ENCODE peak calls at places on chromosomes 11 and 22, in six cellular contexts. One of them, this sample, is unnamed.

GRCh38 chr11:60910281-60910687 is 3.7 kb upstream of the TMEM109 start:
- DNase-seq in H1: no peak
- DNase-seq in K562: no peak
- DNase-seq in SK-N-SH: no peak
- DNase-seq in A549: no peak
- DNase-seq in GM12878: peak
- DNase-seq in this sample: no peak

GRCh38 chr22:47206185-47206584 is 443.7 kb downstream of the TBC1D22A start:
- DNase-seq in A549: no peak
- DNase-seq in GM12878: no peak
- DNase-seq in H1: no peak
- DNase-seq in K562: no peak
- DNase-seq in SK-N-SH: no peak
- DNase-seq in this sample: no peak

GRCh38 chr22:27490080-27490479 is 311.5 kb downstream of the MN1 start:
- DNase-seq in SK-N-SH: no peak
- DNase-seq in K562: no peak
- DNase-seq in A549: no peak
- DNase-seq in H1: no peak
- DNase-seq in GM12878: no peak
- DNase-seq in this sample: no peak

GRCh38 chr11:36264011-36264410 is 25.2 kb downstream of the COMMD9 start:
- DNase-seq in SK-N-SH: no peak
- DNase-seq in GM12878: no peak
- DNase-seq in K562: no peak
- DNase-seq in H1: no peak
- DNase-seq in A549: no peak
- DNase-seq in this sample: no peak

GRCh38 chr11:127919206-127920000 is 668.0 kb downstream of the ETS1 start:
- DNase-seq in A549: no peak
- DNase-seq in SK-N-SH: no peak
- DNase-seq in K562: no peak
- DNase-seq in GM12878: no peak
- DNase-seq in H1: no peak
- DNase-seq in this sample: peak

GRCh38 chr11:105189586-105189985 is 50.0 kb upstream of the CARD18 start:
- DNase-seq in K562: no peak
- DNase-seq in SK-N-SH: no peak
- DNase-seq in GM12878: no peak
- DNase-seq in A549: no peak
- DNase-seq in H1: no peak
- DNase-seq in this sample: no peak

GRCh38 chr11:73521621-73522020 is 76.3 kb downstream of the FAM168A start:
- DNase-seq in A549: peak
- DNase-seq in H1: no peak
- DNase-seq in K562: no peak
- DNase-seq in GM12878: peak
- DNase-seq in SK-N-SH: no peak
- DNase-seq in this sample: peak

GRCh38 chr11:121514401-121514981 is 61.7 kb upstream of the SORL1-AS1 start:
- DNase-seq in H1: no peak
- DNase-seq in K562: no peak
- DNase-seq in SK-N-SH: no peak
- DNase-seq in GM12878: no peak
- DNase-seq in A549: no peak
- DNase-seq in this sample: no peak

GRCh38 chr11:106390078-106390477 is 312.6 kb downstream of the AASDHPPT start:
- DNase-seq in GM12878: no peak
- DNase-seq in H1: no peak
- DNase-seq in SK-N-SH: no peak
- DNase-seq in K562: no peak
- DNase-seq in A549: no peak
- DNase-seq in this sample: no peak

GRCh38 chr11:10413268-10413667 is 41.8 kb upstream of the AMPD3 start:
- DNase-seq in H1: no peak
- DNase-seq in GM12878: no peak
- DNase-seq in A549: peak
- DNase-seq in K562: no peak
- DNase-seq in SK-N-SH: no peak
- DNase-seq in this sample: peak

GRCh38 chr11:62152245-62153086 is 28.7 kb downstream of the INCENP start:
- DNase-seq in A549: no peak
- DNase-seq in H1: no peak
- DNase-seq in GM12878: no peak
- DNase-seq in K562: no peak
- DNase-seq in SK-N-SH: peak
- DNase-seq in this sample: no peak

GRCh38 chr11:2517016-2517385 is 72.2 kb downstream of the KCNQ1 start:
- DNase-seq in A549: no peak
- DNase-seq in SK-N-SH: peak
- DNase-seq in H1: no peak
- DNase-seq in GM12878: no peak
- DNase-seq in K562: no peak
- DNase-seq in this sample: no peak

GRCh38 chr22:36872084-36872483 is 11.3 kb downstream of the NCF4 start:
- DNase-seq in GM12878: no peak
- DNase-seq in SK-N-SH: peak
- DNase-seq in K562: no peak
- DNase-seq in A549: no peak
- DNase-seq in H1: no peak
- DNase-seq in this sample: no peak

GRCh38 chr11:85823816-85824215 is 12.9 kb upstream of the SYTL2 start:
- DNase-seq in H1: no peak
- DNase-seq in K562: no peak
- DNase-seq in SK-N-SH: no peak
- DNase-seq in GM12878: no peak
- DNase-seq in A549: no peak
- DNase-seq in this sample: peak

GRCh38 chr11:73801136-73801535 is 13.5 kb downstream of the MRPL48 start:
- DNase-seq in H1: no peak
- DNase-seq in K562: no peak
- DNase-seq in SK-N-SH: no peak
- DNase-seq in A549: no peak
- DNase-seq in GM12878: no peak
- DNase-seq in this sample: no peak

DNA sequence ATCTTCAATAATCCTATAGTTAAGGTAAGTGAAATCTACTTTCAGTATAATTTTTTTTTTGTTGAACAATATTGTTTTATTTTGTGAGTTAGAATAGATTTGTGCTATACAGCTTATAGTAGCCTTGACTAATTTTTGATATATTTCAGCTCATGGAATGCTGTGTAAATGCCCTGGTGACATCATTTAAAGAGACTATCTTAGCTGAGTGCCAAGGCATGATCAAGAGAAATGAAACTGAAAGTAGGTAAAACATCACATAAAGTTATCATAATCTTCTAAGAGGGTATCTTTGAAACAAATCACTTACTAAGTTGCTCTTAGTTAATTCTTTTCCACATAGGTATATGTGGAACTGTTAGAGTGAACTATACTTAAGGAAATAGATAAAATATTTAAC is 51.4 kb upstream of the ACAT1 start:
- DNase-seq in SK-N-SH: no peak
- DNase-seq in A549: no peak
- DNase-seq in GM12878: peak
- DNase-seq in H1: no peak
- DNase-seq in K562: no peak
- DNase-seq in this sample: peak
- TF ChIP-seq RFX5 in SK-N-SH: no peak
- TF ChIP-seq RFX5 in A549: no peak
- TF ChIP-seq RFX5 in GM12878: no peak
- TF ChIP-seq RFX5 in H1: no peak
- TF ChIP-seq RFX5 in K562: no peak
- TF ChIP-seq RFX5 in this sample: no peak

DNA sequence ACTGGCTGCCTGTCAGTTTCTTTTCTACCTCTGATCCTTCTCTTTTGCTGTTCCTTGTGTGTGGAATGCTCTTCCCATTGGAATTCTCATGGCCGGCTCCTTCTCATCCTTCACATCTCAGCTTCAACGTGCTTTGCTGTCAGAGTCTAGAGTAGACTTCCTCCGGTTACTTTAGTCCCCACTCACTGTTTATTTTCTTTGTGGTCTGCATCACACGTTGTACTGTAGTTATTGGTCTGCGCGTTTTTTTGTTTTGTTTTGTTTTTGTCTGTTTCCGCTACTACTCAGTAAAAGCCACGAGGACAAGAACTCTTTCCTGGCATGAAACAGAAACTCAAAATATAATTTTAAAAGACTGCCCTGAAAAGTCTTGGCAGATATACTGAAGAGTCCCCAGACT is 121.3 kb upstream of the SEZ6L start:
- DNase-seq in SK-N-SH: no peak
- DNase-seq in H1: no peak
- DNase-seq in A549: no peak
- DNase-seq in GM12878: no peak
- DNase-seq in K562: no peak
- DNase-seq in this sample: no peak
- TF ChIP-seq RFX5 in SK-N-SH: no peak
- TF ChIP-seq RFX5 in H1: no peak
- TF ChIP-seq RFX5 in A549: no peak
- TF ChIP-seq RFX5 in GM12878: no peak
- TF ChIP-seq RFX5 in K562: no peak
- TF ChIP-seq RFX5 in this sample: no peak

DNA sequence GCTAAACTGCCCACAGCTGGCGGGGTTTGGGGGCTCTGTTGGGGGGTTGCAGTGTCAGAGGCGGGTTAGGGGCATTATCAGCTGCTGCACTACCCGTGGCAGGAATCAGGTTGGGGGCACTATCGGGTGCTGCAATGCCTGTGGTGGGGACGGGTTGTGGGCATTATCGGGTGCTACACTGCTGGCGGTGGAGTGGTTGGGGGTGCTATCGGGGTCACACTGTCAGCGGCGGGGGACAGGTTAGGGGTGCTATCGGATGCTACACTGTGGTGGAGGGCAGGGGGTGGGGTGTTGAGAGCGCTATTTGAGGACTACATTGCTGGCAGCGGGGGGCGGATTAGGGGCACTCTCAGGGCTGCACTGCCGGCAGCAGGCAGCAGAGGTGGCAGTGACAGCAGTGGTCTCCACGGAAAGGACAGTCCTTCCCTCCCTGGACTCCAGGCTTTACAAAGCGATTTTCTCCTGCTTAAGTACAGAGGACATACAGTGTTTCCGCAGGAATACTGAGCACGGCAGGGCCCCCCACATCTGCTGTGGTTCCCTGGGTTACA is 119.5 kb upstream of the VPREB1 start:
- DNase-seq in GM12878: no peak
- DNase-seq in A549: no peak
- DNase-seq in SK-N-SH: no peak
- DNase-seq in H1: no peak
- DNase-seq in K562: no peak
- DNase-seq in this sample: no peak
- TF ChIP-seq RFX5 in GM12878: no peak
- TF ChIP-seq RFX5 in A549: no peak
- TF ChIP-seq RFX5 in SK-N-SH: no peak
- TF ChIP-seq RFX5 in H1: no peak
- TF ChIP-seq RFX5 in K562: no peak
- TF ChIP-seq RFX5 in this sample: no peak

DNA sequence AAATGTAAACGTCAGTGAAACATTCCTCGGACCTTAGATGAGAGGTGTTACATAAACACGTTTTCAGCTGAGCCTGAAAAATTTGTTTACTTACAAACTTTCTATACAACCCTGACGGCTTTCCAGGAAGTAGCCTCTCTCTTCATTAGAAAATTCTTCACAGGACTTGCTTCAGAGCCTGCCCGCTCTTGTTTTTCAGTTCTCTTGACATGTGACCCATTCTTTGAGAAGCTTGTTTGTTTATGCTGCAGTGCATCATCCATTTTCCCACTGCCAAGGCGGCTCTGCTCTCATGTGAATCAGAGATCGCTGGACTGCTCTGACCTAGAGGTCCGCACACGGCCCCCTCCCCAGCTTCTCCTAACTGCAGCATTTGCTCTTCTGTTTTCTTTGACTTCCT is 47.9 kb upstream of the ARHGAP42 start:
- DNase-seq in K562: no peak
- DNase-seq in GM12878: no peak
- DNase-seq in A549: peak
- DNase-seq in H1: no peak
- DNase-seq in SK-N-SH: no peak
- DNase-seq in this sample: peak
- TF ChIP-seq RFX5 in K562: no peak
- TF ChIP-seq RFX5 in GM12878: no peak
- TF ChIP-seq RFX5 in A549: no peak
- TF ChIP-seq RFX5 in H1: no peak
- TF ChIP-seq RFX5 in SK-N-SH: no peak
- TF ChIP-seq RFX5 in this sample: no peak

GRCh38 chr22:41181349-41182241 is 23.5 kb upstream of the L3MBTL2 start:
- DNase-seq in K562: no peak
- DNase-seq in A549: no peak
- DNase-seq in GM12878: no peak
- DNase-seq in H1: no peak
- DNase-seq in SK-N-SH: no peak
- DNase-seq in this sample: peak

GRCh38 chr22:41180926-41181325 is 24.2 kb upstream of the L3MBTL2 start:
- DNase-seq in SK-N-SH: no peak
- DNase-seq in K562: no peak
- DNase-seq in A549: no peak
- DNase-seq in GM12878: no peak
- DNase-seq in H1: no peak
- DNase-seq in this sample: no peak

DNA sequence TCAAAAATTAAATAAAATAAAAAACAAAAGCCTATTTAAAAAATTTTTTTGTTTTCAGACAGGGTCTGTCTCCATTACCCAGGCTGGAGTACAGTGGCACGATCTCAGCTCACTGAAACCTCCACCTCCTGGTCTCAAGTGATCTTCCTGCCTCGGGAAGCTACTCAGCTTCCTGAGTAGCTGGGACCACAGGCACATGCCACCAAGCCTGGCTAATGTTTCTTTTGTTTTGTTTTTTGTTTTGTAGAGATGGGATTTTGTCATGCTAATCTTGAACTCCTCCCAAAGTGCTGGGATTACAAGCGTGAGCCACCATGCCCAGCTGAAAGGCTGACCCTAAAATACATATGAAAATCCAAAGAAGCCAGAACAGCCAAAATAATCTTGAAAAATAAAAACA is 20.4 kb upstream of the L3MBTL2 start:
- DNase-seq in A549: no peak
- DNase-seq in K562: no peak
- DNase-seq in SK-N-SH: no peak
- DNase-seq in GM12878: no peak
- DNase-seq in H1: peak
- DNase-seq in this sample: no peak
- TF ChIP-seq RFX5 in A549: no peak
- TF ChIP-seq RFX5 in K562: no peak
- TF ChIP-seq RFX5 in SK-N-SH: no peak
- TF ChIP-seq RFX5 in GM12878: no peak
- TF ChIP-seq RFX5 in H1: no peak
- TF ChIP-seq RFX5 in this sample: no peak

This sample was measured in IMR-90.